ENCODE peak calls at places on chromosomes 1 and 21, in four cellular contexts. One of them, this sample, is unnamed.

GRCh38 chr21:16287060-16287459 is 557.3 kb downstream of the USP25 start:
- DNase-seq in colonic mucosa: no peak
- DNase-seq in tibial nerve: no peak
- DNase-seq in IMR-90: no peak
- DNase-seq in this sample: no peak

GRCh38 chr1:16981269-16981849 is 939 bp upstream of the MFAP2 start:
- DNase-seq in colonic mucosa: no peak
- DNase-seq in tibial nerve: no peak
- DNase-seq in IMR-90: peak; percentile 92
- DNase-seq in this sample: peak; percentile 83

GRCh38 chr1:241021286-241021685 is 335.7 kb downstream of the RGS7 start:
- DNase-seq in colonic mucosa: no peak
- DNase-seq in tibial nerve: no peak
- DNase-seq in IMR-90: no peak
- DNase-seq in this sample: no peak

GRCh38 chr1:86502721-86503430 is 34.1 kb downstream of the CLCA1 start:
- DNase-seq in colonic mucosa: peak; percentile 63
- DNase-seq in tibial nerve: no peak
- DNase-seq in IMR-90: no peak
- DNase-seq in this sample: peak; percentile 34

GRCh38 chr1:74772945-74773344 is 40.0 kb downstream of the TYW3 start:
- DNase-seq in colonic mucosa: no peak
- DNase-seq in tibial nerve: no peak
- DNase-seq in IMR-90: peak; percentile 16
- DNase-seq in this sample: peak; percentile 38

GRCh38 chr1:228150021-228150457 is 309 bp downstream of the GJC2 start:
- DNase-seq in colonic mucosa: peak; percentile 17
- DNase-seq in tibial nerve: peak; percentile 12
- DNase-seq in IMR-90: no peak
- DNase-seq in this sample: no peak

GRCh38 chr1:35439626-35440025 is 117.6 kb downstream of the KIAA0319L start:
- DNase-seq in colonic mucosa: no peak
- DNase-seq in tibial nerve: no peak
- DNase-seq in IMR-90: no peak
- DNase-seq in this sample: no peak

GRCh38 chr1:93447481-93448291 is at the start of gene FNBP1L:
- DNase-seq in colonic mucosa: peak; percentile 87
- DNase-seq in tibial nerve: no peak
- DNase-seq in IMR-90: peak; percentile 52
- DNase-seq in this sample: peak; percentile 20

GRCh38 chr1:243725075-243725474 is 125.0 kb downstream of the AKT3 start:
- DNase-seq in colonic mucosa: no peak
- DNase-seq in tibial nerve: no peak
- DNase-seq in IMR-90: no peak
- DNase-seq in this sample: no peak

GRCh38 chr1:201213106-201213770 is 22.6 kb downstream of the IGFN1 start:
- DNase-seq in colonic mucosa: no peak
- DNase-seq in tibial nerve: no peak
- DNase-seq in IMR-90: no peak
- DNase-seq in this sample: no peak

GRCh38 chr1:202154766-202155477 is 5.5 kb downstream of the PTPN7 start:
- DNase-seq in colonic mucosa: peak; percentile 55
- DNase-seq in tibial nerve: no peak
- DNase-seq in IMR-90: peak; percentile 76
- DNase-seq in this sample: peak; percentile 67

GRCh38 chr1:15852036-15852827 is 4.7 kb downstream of the SPEN start:
- DNase-seq in colonic mucosa: no peak
- DNase-seq in tibial nerve: no peak
- DNase-seq in IMR-90: peak; percentile 44
- DNase-seq in this sample: no peak
- H3K4me3 ChIP-seq in colonic mucosa: no peak overlapping the region
- H3K4me3 ChIP-seq in tibial nerve: no peak overlapping the region
- H3K4me3 ChIP-seq in IMR-90: no peak overlapping the region
- H3K4me3 ChIP-seq in this sample: no peak overlapping the region

GRCh38 chr1:6547301-6547700 is 7.0 kb downstream of the NOL9 start:
- DNase-seq in colonic mucosa: no peak
- DNase-seq in tibial nerve: no peak
- DNase-seq in IMR-90: peak; percentile 32
- DNase-seq in this sample: peak; percentile 20
- TF ChIP-seq CTCF in colonic mucosa: no peak
- TF ChIP-seq CTCF in tibial nerve: no peak
- TF ChIP-seq CTCF in IMR-90: peak; percentile 17
- TF ChIP-seq CTCF in this sample: peak; percentile 3

GRCh38 chr1:47439151-47440051 is 1.6 kb downstream of the FOXD2 start:
- DNase-seq in colonic mucosa: peak; percentile 29
- DNase-seq in tibial nerve: no peak
- DNase-seq in IMR-90: no peak
- DNase-seq in this sample: no peak
- H3K4me3 ChIP-seq in colonic mucosa: peak overlapping the region; percentile 71
- H3K4me3 ChIP-seq in tibial nerve: peak overlapping the region; percentile 79
- H3K4me3 ChIP-seq in IMR-90: no peak overlapping the region
- H3K4me3 ChIP-seq in this sample: no peak overlapping the region

DNA sequence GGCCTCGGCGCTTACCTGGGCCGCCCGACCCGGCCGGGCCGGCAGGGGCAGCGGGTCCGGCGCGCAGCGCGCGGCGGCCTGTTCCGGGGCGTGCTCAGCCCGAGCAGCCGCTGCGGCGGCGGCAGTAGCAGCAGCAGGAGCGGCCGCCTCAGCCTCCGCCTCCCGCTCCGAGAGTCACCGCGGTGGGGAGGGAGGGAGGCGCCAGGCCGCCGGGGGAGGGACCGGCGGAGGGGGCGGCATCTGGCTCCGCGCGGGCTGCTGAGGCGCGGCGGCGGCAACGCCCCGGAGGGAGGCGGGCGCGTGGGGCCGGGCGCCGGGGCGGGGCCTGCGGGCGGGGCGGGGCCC is at the start of gene CTNNBIP1:
- DNase-seq in colonic mucosa: no peak
- DNase-seq in tibial nerve: no peak
- DNase-seq in IMR-90: no peak
- DNase-seq in this sample: no peak
- TF ChIP-seq CTCF in colonic mucosa: no peak
- TF ChIP-seq CTCF in tibial nerve: no peak
- TF ChIP-seq CTCF in IMR-90: no peak
- TF ChIP-seq CTCF in this sample: no peak

This sample was measured in fibroblast of the aortic adventitia.